ENCODE peak calls at places on chromosomes 12 and 14, in ten cellular contexts. H is CD8-positive, alpha-beta T cell; P is GM23248; K is IMR-90; M is astrocyte; F is tibial nerve; X is left ventricle myocardium inferior; C is effector memory CD4-positive, alpha-beta T cell; E is ascending aorta; O is CD4-positive, CD25-positive, alpha-beta regulatory T cell. Q is an unnamed sample. For H3K27me3, the result is how much of the 10 kb centered on the place peaks cover.

GRCh38 chr14:32010561-32011188 is 66.4 kb upstream of the ARHGAP5 start:
- DNase-seq in F (no peak), C (no peak), E (no peak), O (no peak), X (no peak), H (no peak), M (peak), K (peak), P (peak), Q (no peak)

GRCh38 chr12:48618541-48618940 is 48.7 kb upstream of the LALBA start:
- DNase-seq in H (peak), K (peak), X (peak), P (peak), O (peak), F (peak), M (peak), E (no peak), C (peak), Q (no peak)

GRCh38 chr12:53977596-53978464 is 3.1 kb upstream of the HOTAIR start:
- DNase-seq in E (no peak), O (no peak), F (no peak), P (no peak), M (no peak), C (no peak), K (no peak), X (no peak), H (no peak), Q (no peak)

GRCh38 chr12:49288412-49288853 is 6.5 kb upstream of the PRPH start:
- DNase-seq in K (peak), C (peak), P (peak), H (peak), X (no peak), O (peak), M (no peak), F (peak), E (no peak), Q (no peak)

GRCh38 chr12:19507823-19508222 is 68.5 kb downstream of the AEBP2 start:
- DNase-seq in F (no peak), M (no peak), C (no peak), H (no peak), X (no peak), P (peak), K (peak), O (no peak), E (no peak), Q (no peak)

GRCh38 chr12:57516617-57517153 is 3.6 kb downstream of the DDIT3 start:
- DNase-seq in H (no peak), O (no peak), F (no peak), C (no peak), X (no peak), M (no peak), P (peak), E (no peak), K (no peak), Q (no peak)

GRCh38 chr12:76143343-76144252 is 59.1 kb upstream of the NAP1L1 start:
- DNase-seq in C (peak), X (no peak), K (no peak), F (no peak), E (no peak), M (no peak), P (no peak), O (no peak), H (peak), Q (no peak)

GRCh38 chr12:6554168-6554989 is 1.5 kb downstream of the IFFO1 start:
- DNase-seq in E (no peak), H (peak), P (peak), M (peak), K (peak), X (peak), O (peak), F (peak), C (peak), Q (peak)

GRCh38 chr14:102184678-102185040 is 45.0 kb downstream of the WDR20 start:
- DNase-seq in H (no peak), C (no peak), X (no peak), P (no peak), O (no peak), E (no peak), M (no peak), K (no peak), F (no peak), Q (no peak)

DNA sequence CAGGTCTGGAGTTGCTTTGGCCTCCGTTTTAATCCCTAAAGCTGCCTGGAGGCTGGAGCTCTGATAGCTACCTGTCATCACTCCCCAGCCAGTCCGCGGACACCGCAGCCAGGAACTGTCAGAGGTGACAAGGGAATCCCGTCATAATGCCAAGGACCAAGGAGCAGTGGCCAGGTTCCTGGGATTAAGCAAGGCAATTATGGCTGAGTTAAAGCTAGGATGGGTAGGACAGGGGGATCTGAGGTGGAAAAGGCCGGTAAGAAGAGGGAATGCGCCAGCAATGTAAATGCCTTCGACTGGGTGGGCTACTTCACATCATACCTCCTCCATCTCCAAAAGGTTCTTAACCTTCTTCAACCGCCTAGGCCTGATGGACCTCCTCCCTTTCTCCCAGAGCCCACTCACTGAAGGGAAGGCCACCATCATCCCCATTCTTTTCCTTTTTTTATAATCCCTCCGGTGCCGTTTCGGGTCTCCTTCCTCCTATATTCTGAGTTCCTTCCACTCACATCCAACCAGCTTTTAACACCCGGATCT is 1.9 kb downstream of the PPP1R3E start:
- DNase-seq in M (no peak), O (peak), E (no peak), H (no peak), C (no peak), K (peak), F (no peak), P (peak), X (peak), Q (no peak)
- H3K27me3 ChIP-seq in M (under half), O (under half), E (under half), H (under half), C (under half), K (under half), F (under half), P (under half), X (under half), Q (under half)

GRCh38 chr12:15787801-15788200 is 1.4 kb downstream of the EPS8 start:
- DNase-seq in K (no peak), F (no peak), X (no peak), M (no peak), O (no peak), C (no peak), E (no peak), P (peak), H (no peak), Q (no peak)
- H3K4me3 ChIP-seq in K (peak), F (peak), X (peak), M (peak), O (peak), C (peak), E (peak), P (peak), H (no peak), Q (peak)

GRCh38 chr12:4268549-4269181 is 4.9 kb upstream of the CCND2 start:
- DNase-seq in X (no peak), P (peak), H (peak), F (no peak), E (no peak), O (peak), M (no peak), K (no peak), C (no peak), Q (no peak)
- H3K27me3 ChIP-seq in X (half or more), P (half or more), H (under half), F (under half), E (under half), O (under half), M (half or more), K (half or more), C (under half), Q (half or more)

GRCh38 chr12:7995266-7995963 is 37.1 kb upstream of the FOXJ2 start:
- DNase-seq in F (peak), C (peak), M (peak), O (peak), X (peak), E (peak), H (peak), K (peak), P (peak), Q (peak)
- H3K4me3 ChIP-seq in F (no peak), C (no peak), M (peak), O (peak), X (no peak), E (no peak), H (no peak), K (peak), P (peak), Q (no peak)

GRCh38 chr12:130164931-130165330 is 2.7 kb downstream of the FZD10 start:
- DNase-seq in E (no peak), M (no peak), X (no peak), H (no peak), P (no peak), F (no peak), C (no peak), O (no peak), K (no peak), Q (no peak)

GRCh38 chr12:130164216-130164542 is 1.9 kb downstream of the FZD10 start:
- DNase-seq in X (no peak), E (no peak), O (no peak), F (no peak), P (no peak), K (no peak), C (no peak), M (no peak), H (no peak), Q (no peak)

GRCh38 chr12:130162267-130162666 is at the start of gene FZD10:
- DNase-seq in H (no peak), K (no peak), X (peak), C (no peak), M (no peak), O (no peak), F (no peak), E (no peak), P (peak), Q (no peak)

GRCh38 chr12:130162771-130163460 is 652 bp downstream of the FZD10 start:
- DNase-seq in M (no peak), F (no peak), P (no peak), X (no peak), O (no peak), E (no peak), C (no peak), K (no peak), H (no peak), Q (no peak)

DNA sequence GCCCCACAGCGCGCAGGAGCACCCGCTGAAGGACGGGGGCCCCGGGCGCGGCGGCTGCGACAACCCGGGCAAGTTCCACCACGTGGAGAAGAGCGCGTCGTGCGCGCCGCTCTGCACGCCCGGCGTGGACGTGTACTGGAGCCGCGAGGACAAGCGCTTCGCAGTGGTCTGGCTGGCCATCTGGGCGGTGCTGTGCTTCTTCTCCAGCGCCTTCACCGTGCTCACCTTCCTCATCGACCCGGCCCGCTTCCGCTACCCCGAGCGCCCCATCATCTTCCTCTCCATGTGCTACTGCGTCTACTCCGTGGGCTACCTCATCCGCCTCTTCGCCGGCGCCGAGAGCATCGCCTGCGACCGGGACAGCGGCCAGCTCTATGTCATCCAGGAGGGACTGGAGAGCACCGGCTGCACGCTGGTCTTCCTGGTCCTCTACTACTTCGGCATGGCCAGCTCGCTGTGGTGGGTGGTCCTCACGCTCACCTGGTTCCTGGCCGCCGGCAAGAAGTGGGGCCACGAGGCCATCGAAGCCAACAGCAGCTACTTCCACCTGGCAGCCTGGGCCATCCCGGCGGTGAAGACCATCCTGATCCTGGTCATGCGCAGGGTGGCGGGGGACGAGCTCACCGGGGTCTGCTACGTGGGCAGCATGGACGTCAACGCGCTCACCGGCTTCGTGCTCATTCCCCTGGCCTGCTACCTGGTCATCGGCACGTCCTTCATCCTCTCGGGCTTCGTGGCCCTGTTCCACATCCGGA is 1.4 kb downstream of the FZD10 start:
- DNase-seq in H (no peak), M (no peak), P (no peak), F (no peak), K (no peak), O (no peak), X (no peak), E (no peak), C (no peak), Q (no peak)
- H3K27me3 ChIP-seq in H (under half), M (half or more), P (under half), F (under half), K (under half), O (under half), X (half or more), E (under half), C (under half), Q (half or more)

GRCh38 chr12:4664111-4664510 is 15.2 kb downstream of the NDUFA9 start:
- DNase-seq in E (no peak), H (no peak), C (no peak), F (no peak), K (peak), X (no peak), P (peak), O (no peak), M (peak), Q (no peak)
- H3K4me3 ChIP-seq in E (no peak), H (no peak), C (no peak), F (no peak), K (no peak), X (no peak), P (peak), O (no peak), M (no peak), Q (no peak)

GRCh38 chr12:112616469-112617190 is 174.9 kb upstream of the RPH3A start:
- DNase-seq in X (no peak), E (no peak), P (no peak), O (no peak), H (no peak), M (no peak), F (no peak), C (no peak), K (no peak), Q (no peak)

DNA sequence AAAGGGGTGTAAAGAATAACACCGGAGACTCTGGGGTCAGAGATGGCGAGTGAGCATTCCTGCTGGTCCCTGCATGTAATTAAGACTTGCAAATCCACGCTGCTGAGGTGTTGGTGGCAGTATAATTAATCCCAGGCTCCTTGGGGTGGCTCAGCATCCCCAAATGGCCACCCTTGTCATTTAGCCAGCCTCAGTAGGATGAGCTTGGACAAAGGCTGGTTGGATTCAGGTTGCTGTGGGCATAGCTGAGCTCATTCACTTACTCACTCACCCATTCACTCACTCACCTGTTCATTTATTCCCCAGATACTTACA is 174.4 kb upstream of the RPH3A start:
- DNase-seq in C (no peak), F (no peak), X (no peak), K (no peak), E (no peak), P (no peak), H (no peak), O (no peak), M (no peak), Q (no peak)
- H3K27me3 ChIP-seq in C (under half), F (under half), X (half or more), K (under half), E (under half), P (under half), H (under half), O (under half), M (under half), Q (under half)

DNA sequence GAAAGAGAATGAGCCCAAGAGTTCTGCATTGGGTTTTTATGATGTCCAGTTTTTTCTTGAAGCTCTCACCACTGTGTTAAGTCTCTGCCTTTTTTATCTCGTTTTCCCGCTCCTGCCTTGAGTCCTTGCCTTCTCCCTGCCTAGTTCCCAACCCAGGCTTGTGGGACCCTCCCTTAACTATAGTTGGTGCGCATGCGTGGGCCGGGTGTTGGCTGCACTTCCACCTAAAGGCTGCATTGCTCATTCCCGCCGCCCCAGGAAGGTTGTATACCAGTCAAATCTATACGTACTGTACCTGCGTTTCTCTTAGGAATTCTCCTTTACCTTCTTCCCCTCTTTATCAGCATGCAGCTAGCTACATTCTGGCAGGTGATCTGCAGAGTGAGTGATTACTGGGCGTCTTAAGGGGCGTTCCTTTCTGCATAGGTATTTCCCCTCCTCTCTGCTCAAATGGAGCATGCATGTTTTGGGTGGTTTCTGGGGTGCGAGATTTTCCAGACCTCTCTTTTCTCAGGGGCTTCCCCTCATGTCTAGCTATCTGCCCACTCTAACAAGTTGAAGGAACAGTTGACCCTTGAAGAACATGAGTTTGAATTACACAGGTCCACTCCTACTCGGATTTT is 6.6 kb upstream of the REP15 start:
- DNase-seq in P (no peak), M (no peak), O (no peak), H (no peak), C (no peak), F (no peak), K (no peak), E (no peak), X (no peak), Q (no peak)
- H3K4me3 ChIP-seq in P (no peak), M (no peak), O (no peak), H (no peak), C (no peak), F (no peak), K (no peak), E (no peak), X (no peak), Q (no peak)

DNA sequence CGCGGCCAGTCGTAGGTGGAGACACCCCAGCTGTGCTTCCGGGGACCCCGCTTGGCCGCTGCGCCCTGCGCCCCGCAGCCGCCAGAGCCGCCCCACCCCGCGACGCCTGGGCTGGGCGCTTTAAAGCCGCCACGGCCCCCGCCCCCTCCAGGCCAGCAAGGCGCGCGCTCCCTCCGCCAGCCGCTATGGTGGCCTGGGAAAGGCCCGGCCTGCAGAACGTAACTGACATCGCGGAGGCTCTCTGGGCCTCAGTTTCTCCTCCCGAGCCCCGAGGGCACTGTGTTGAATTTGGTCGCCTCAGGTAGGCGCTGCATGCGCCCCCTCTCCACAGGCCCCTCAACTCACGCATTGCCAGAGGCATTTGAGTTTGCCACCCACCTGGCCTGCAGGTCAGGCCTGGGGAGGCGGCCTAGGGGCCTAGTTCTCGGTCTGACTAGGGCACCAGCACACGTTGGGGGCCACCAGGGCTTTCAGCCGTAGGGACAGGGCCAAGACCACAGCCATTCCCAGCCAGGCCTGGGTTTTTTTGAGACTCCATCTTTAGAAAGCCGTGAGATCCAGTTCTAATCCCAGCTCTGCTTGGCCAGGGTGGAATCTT is at the start of gene NGB:
- DNase-seq in C (no peak), H (no peak), K (no peak), O (no peak), F (no peak), E (no peak), M (no peak), P (no peak), X (no peak), Q (no peak)
- H3K27me3 ChIP-seq in C (under half), H (under half), K (under half), O (under half), F (under half), E (under half), M (under half), P (under half), X (half or more), Q (half or more)

GRCh38 chr14:89417469-89418225 is 614 bp upstream of the FOXN3 start:
- DNase-seq in M (peak), O (peak), H (peak), P (peak), F (no peak), E (no peak), K (peak), X (peak), C (peak), Q (peak)
- H3K4me3 ChIP-seq in M (peak), O (peak), H (peak), P (peak), F (peak), E (peak), K (peak), X (peak), C (peak), Q (peak)

Q was measured in left lung.